ENCODE peak calls at places on chromosome 4, in four cellular contexts. G, J, B and Y are unnamed samples.

GRCh38 chr4:47641755-47642154 is 156.7 kb downstream of the ATP10D start:
- DNase-seq in G (no peak), J (no peak), B (no peak), Y (no peak)

GRCh38 chr4:88104902-88105610 is 53.4 kb downstream of the ABCG2 start:
- DNase-seq in G (no peak), J (no peak), B (no peak), Y (peak)

GRCh38 chr4:185713272-185713671 is 98.7 kb downstream of the SORBS2 start:
- DNase-seq in G (no peak), J (no peak), B (no peak), Y (no peak)

GRCh38 chr4:8058031-8058479 is 100.6 kb downstream of the ABLIM2 start:
- DNase-seq in G (no peak), J (no peak), B (no peak), Y (no peak)

GRCh38 chr4:29970626-29971025 is 749.5 kb upstream of the PCDH7 start:
- DNase-seq in G (no peak), J (peak), B (no peak), Y (no peak)

GRCh38 chr4:57037982-57038604 is 59.4 kb downstream of the POLR2B start:
- DNase-seq in G (peak), J (peak), B (peak), Y (no peak)

GRCh38 chr4:120922390-120923200 is at the start of gene PRDM5:
- DNase-seq in G (no peak), J (no peak), B (peak), Y (no peak)

GRCh38 chr4:118712872-118713271 is 27.7 kb downstream of the METTL14 start:
- DNase-seq in G (no peak), J (no peak), B (no peak), Y (no peak)

GRCh38 chr4:4856071-4857000 is 3.1 kb upstream of the MSX1 start:
- DNase-seq in G (no peak), J (no peak), B (no peak), Y (no peak)

GRCh38 chr4:56387023-56388001 is at the start of gene AASDH:
- DNase-seq in G (peak), J (peak), B (peak), Y (peak)

GRCh38 chr4:8171941-8172924 is 13.6 kb upstream of the ABLIM2 start:
- DNase-seq in G (no peak), J (no peak), B (no peak), Y (no peak)

GRCh38 chr4:102819588-102820365 is 7.6 kb downstream of the UBE2D3 start:
- DNase-seq in G (no peak), J (no peak), B (no peak), Y (no peak)

GRCh38 chr4:102817613-102818268 is 9.6 kb downstream of the UBE2D3 start:
- DNase-seq in G (no peak), J (no peak), B (no peak), Y (no peak)

GRCh38 chr4:102817021-102817605 is 10.2 kb downstream of the UBE2D3 start:
- DNase-seq in G (no peak), J (no peak), B (no peak), Y (no peak)

DNA sequence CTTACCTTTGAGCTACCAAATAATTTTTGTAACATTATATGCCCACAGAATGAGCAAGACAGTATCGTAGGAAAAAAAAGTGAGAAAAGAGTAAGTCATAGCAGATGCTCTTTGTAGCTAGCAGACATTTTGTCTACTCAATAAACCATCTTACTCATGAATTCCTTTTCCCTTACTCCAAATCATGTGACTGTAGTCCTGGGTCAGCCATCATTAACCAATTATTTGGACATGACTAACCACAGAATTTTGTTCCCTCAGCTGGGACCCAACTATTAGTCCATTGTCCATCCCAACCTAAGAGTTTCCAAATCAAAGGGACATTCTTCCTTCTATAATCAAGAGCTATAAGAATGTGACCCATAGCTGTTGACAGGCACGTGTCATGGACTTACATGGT is 11.4 kb downstream of the UBE2D3 start:
- DNase-seq in G (no peak), J (no peak), B (no peak), Y (no peak)
- TF ChIP-seq POLR2AphosphoS5 in G (no peak), J (no peak), B (no peak), Y (no peak)

DNA sequence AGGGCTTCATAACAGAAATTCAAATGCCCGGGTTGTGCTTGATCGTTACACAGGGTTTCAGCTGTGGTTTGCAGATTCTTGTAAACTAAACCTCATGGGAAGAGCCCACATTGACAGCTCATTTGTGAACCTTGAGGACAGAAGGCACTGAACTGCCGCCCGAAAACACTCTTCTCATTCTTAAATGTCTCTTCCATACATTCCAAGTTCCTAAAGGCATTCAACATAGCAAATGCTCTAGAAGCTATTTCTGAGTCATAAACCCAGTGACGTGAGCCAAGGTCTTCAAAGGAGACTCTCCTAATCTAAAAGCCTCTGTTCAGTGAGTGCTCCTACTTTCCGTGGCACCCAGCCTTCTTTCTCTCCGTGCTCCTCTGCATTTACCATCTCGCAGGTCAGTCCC is 737.8 kb upstream of the FRG1 start:
- DNase-seq in G (no peak), J (no peak), B (no peak), Y (no peak)
- H3K4me3 ChIP-seq in G (no peak), J (no peak), B (no peak), Y (no peak)

GRCh38 chr4:148441986-148442829 is at the start of gene NR3C2:
- DNase-seq in G (peak), J (peak), B (peak), Y (peak)
- TF ChIP-seq EZH2 in G (no peak), J (no peak), B (no peak), Y (no peak)

DNA sequence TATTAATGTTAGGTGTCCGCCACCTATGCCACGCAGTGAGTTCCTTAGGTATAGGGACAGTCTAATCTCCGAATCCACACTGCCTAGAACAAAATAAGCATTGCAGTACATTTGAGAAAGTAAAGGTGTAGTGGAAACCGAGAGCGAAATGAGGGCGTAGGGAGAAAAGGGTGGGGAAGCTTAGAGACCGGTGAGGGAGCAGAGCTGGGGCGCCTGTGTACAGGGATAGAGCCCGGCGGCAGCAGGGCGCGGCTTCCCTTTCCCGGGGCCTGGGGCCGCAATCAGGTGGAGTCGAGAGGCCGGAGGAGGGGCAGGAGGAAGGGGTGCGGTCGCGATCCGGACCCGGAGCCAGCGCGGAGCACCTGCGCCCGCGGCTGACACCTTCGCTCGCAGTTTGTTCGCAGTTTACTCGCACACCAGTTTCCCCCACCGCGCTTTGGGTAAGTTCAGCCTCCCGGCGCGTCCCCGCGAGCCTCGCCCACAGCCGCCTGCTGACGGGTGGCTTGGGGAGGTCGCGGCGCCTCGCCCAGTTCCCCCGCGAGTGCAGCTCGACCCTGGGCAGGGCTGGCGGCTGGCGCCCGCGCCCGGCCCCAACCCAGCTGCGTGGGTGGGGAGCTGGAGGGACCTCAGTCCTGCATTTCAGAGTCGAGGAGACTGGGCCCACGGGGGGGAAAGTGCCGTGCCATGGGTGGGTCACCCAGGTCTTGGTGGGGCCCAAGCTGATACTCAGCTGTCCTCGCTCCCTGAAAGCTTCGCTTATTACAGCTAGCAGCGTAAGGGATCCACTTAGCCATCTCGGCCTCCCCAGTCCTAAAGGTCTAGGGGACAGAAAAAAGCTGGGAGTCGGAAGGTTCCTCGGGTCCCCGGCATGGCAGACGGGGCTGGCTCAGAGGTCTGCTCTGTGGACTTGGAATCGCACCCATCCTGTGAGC is at the start of gene ANXA3:
- DNase-seq in G (peak), J (no peak), B (no peak), Y (no peak)
- TF ChIP-seq POLR2AphosphoS5 in G (no peak), J (peak), B (peak), Y (no peak)